ENCODE peak calls at places on chromosomes 3 and 15, in ten cellular contexts. One of them, this sample, is unnamed.

GRCh38 chr3:51712511-51712931 is 5.7 kb downstream of the GRM2 start:
- DNase-seq in hepatocyte: no peak
- DNase-seq in left cardiac atrium: no peak
- DNase-seq in NCI-H1417: no peak
- DNase-seq in cardiac muscle cell: no peak
- DNase-seq in left ventricle myocardium inferior: no peak
- DNase-seq in NCI-H526: no peak
- DNase-seq in activated naive CD4-positive, alpha-beta T cell: no peak
- DNase-seq in H7: no peak
- DNase-seq in epithelial cell of esophagus: no peak
- DNase-seq in this sample: peak; percentile 57

GRCh38 chr3:60536420-60536819 is 714.8 kb downstream of the FHIT start:
- DNase-seq in hepatocyte: no peak
- DNase-seq in left cardiac atrium: no peak
- DNase-seq in NCI-H1417: peak; percentile 49
- DNase-seq in cardiac muscle cell: no peak
- DNase-seq in left ventricle myocardium inferior: no peak
- DNase-seq in NCI-H526: peak; percentile 93
- DNase-seq in activated naive CD4-positive, alpha-beta T cell: no peak
- DNase-seq in H7: no peak
- DNase-seq in epithelial cell of esophagus: no peak
- DNase-seq in this sample: no peak

GRCh38 chr15:74314897-74315438 is 52.5 kb downstream of the CYP11A1 start:
- DNase-seq in hepatocyte: no peak
- DNase-seq in left cardiac atrium: no peak
- DNase-seq in NCI-H1417: no peak
- DNase-seq in cardiac muscle cell: no peak
- DNase-seq in left ventricle myocardium inferior: peak; percentile 29
- DNase-seq in NCI-H526: no peak
- DNase-seq in activated naive CD4-positive, alpha-beta T cell: no peak
- DNase-seq in H7: no peak
- DNase-seq in epithelial cell of esophagus: no peak
- DNase-seq in this sample: no peak

GRCh38 chr15:38252481-38253311 is at the start of gene SPRED1:
- DNase-seq in hepatocyte: peak; percentile 81
- DNase-seq in left cardiac atrium: peak; percentile 84
- DNase-seq in NCI-H1417: peak; percentile 82
- DNase-seq in cardiac muscle cell: peak; percentile 19
- DNase-seq in left ventricle myocardium inferior: peak; percentile 82
- DNase-seq in NCI-H526: no peak
- DNase-seq in activated naive CD4-positive, alpha-beta T cell: peak; percentile 15
- DNase-seq in H7: peak; percentile 50
- DNase-seq in epithelial cell of esophagus: peak; percentile 60
- DNase-seq in this sample: peak; percentile 88

GRCh38 chr15:101505610-101506337 is 16.3 kb upstream of the PCSK6 start:
- DNase-seq in hepatocyte: no peak
- DNase-seq in left cardiac atrium: no peak
- DNase-seq in NCI-H1417: no peak
- DNase-seq in cardiac muscle cell: no peak
- DNase-seq in left ventricle myocardium inferior: no peak
- DNase-seq in NCI-H526: no peak
- DNase-seq in activated naive CD4-positive, alpha-beta T cell: no peak
- DNase-seq in H7: peak; percentile 3
- DNase-seq in epithelial cell of esophagus: no peak
- DNase-seq in this sample: no peak

GRCh38 chr3:177050466-177051237 is 146.6 kb downstream of the TBL1XR1 start:
- DNase-seq in hepatocyte: peak; percentile 49
- DNase-seq in left cardiac atrium: no peak
- DNase-seq in NCI-H1417: peak; percentile 29
- DNase-seq in cardiac muscle cell: peak; percentile 37
- DNase-seq in left ventricle myocardium inferior: no peak
- DNase-seq in NCI-H526: peak; percentile 35
- DNase-seq in activated naive CD4-positive, alpha-beta T cell: no peak
- DNase-seq in H7: no peak
- DNase-seq in epithelial cell of esophagus: peak; percentile 56
- DNase-seq in this sample: no peak

GRCh38 chr3:32290619-32291018 is 52.1 kb downstream of the CMTM8 start:
- DNase-seq in hepatocyte: no peak
- DNase-seq in left cardiac atrium: no peak
- DNase-seq in NCI-H1417: no peak
- DNase-seq in cardiac muscle cell: no peak
- DNase-seq in left ventricle myocardium inferior: no peak
- DNase-seq in NCI-H526: no peak
- DNase-seq in activated naive CD4-positive, alpha-beta T cell: no peak
- DNase-seq in H7: no peak
- DNase-seq in epithelial cell of esophagus: no peak
- DNase-seq in this sample: no peak

GRCh38 chr3:113222412-113223086 is 11.2 kb downstream of the BOC start:
- DNase-seq in hepatocyte: no peak
- DNase-seq in left cardiac atrium: no peak
- DNase-seq in NCI-H1417: peak; percentile 7
- DNase-seq in cardiac muscle cell: no peak
- DNase-seq in left ventricle myocardium inferior: no peak
- DNase-seq in NCI-H526: no peak
- DNase-seq in activated naive CD4-positive, alpha-beta T cell: no peak
- DNase-seq in H7: no peak
- DNase-seq in epithelial cell of esophagus: no peak
- DNase-seq in this sample: no peak

GRCh38 chr3:43389388-43390254 is 103.3 kb downstream of the SNRK start:
- DNase-seq in hepatocyte: no peak
- DNase-seq in left cardiac atrium: peak; percentile 75
- DNase-seq in NCI-H1417: no peak
- DNase-seq in cardiac muscle cell: no peak
- DNase-seq in left ventricle myocardium inferior: no peak
- DNase-seq in NCI-H526: no peak
- DNase-seq in activated naive CD4-positive, alpha-beta T cell: peak; percentile 59
- DNase-seq in H7: no peak
- DNase-seq in epithelial cell of esophagus: peak; percentile 92
- DNase-seq in this sample: peak; percentile 64

GRCh38 chr15:100997442-100997841 is 78.3 kb downstream of the LRRK1 start:
- DNase-seq in hepatocyte: peak; percentile 20
- DNase-seq in left cardiac atrium: no peak
- DNase-seq in NCI-H1417: no peak
- DNase-seq in cardiac muscle cell: no peak
- DNase-seq in left ventricle myocardium inferior: no peak
- DNase-seq in NCI-H526: peak; percentile 19
- DNase-seq in activated naive CD4-positive, alpha-beta T cell: no peak
- DNase-seq in H7: no peak
- DNase-seq in epithelial cell of esophagus: no peak
- DNase-seq in this sample: no peak

GRCh38 chr15:27535445-27536129 is 563.5 kb downstream of the OCA2 start:
- DNase-seq in hepatocyte: no peak
- DNase-seq in left cardiac atrium: no peak
- DNase-seq in NCI-H1417: no peak
- DNase-seq in cardiac muscle cell: no peak
- DNase-seq in left ventricle myocardium inferior: no peak
- DNase-seq in NCI-H526: no peak
- DNase-seq in activated naive CD4-positive, alpha-beta T cell: no peak
- DNase-seq in H7: no peak
- DNase-seq in epithelial cell of esophagus: peak; percentile 73
- DNase-seq in this sample: no peak

GRCh38 chr15:58293622-58294550 is 137.9 kb upstream of the LIPC start:
- DNase-seq in hepatocyte: peak; percentile 41
- DNase-seq in left cardiac atrium: no peak
- DNase-seq in NCI-H1417: no peak
- DNase-seq in cardiac muscle cell: no peak
- DNase-seq in left ventricle myocardium inferior: no peak
- DNase-seq in NCI-H526: no peak
- DNase-seq in activated naive CD4-positive, alpha-beta T cell: no peak
- DNase-seq in H7: no peak
- DNase-seq in epithelial cell of esophagus: no peak
- DNase-seq in this sample: no peak

GRCh38 chr3:14771593-14772497 is 46.9 kb upstream of the FGD5 start:
- DNase-seq in hepatocyte: no peak
- DNase-seq in left cardiac atrium: no peak
- DNase-seq in NCI-H1417: no peak
- DNase-seq in cardiac muscle cell: no peak
- DNase-seq in left ventricle myocardium inferior: no peak
- DNase-seq in NCI-H526: no peak
- DNase-seq in activated naive CD4-positive, alpha-beta T cell: no peak
- DNase-seq in H7: peak; percentile 30
- DNase-seq in epithelial cell of esophagus: no peak
- DNase-seq in this sample: no peak

GRCh38 chr3:14000556-14000955 is 120.7 kb upstream of the WNT7A start:
- DNase-seq in hepatocyte: no peak
- DNase-seq in left cardiac atrium: no peak
- DNase-seq in NCI-H1417: no peak
- DNase-seq in cardiac muscle cell: no peak
- DNase-seq in left ventricle myocardium inferior: no peak
- DNase-seq in NCI-H526: no peak
- DNase-seq in activated naive CD4-positive, alpha-beta T cell: no peak
- DNase-seq in H7: no peak
- DNase-seq in epithelial cell of esophagus: peak; percentile 50
- DNase-seq in this sample: no peak

GRCh38 chr15:41011055-41011815 is 58.0 kb downstream of the CHAC1 start:
- DNase-seq in hepatocyte: no peak
- DNase-seq in left cardiac atrium: no peak
- DNase-seq in NCI-H1417: no peak
- DNase-seq in cardiac muscle cell: peak; percentile 12
- DNase-seq in left ventricle myocardium inferior: no peak
- DNase-seq in NCI-H526: no peak
- DNase-seq in activated naive CD4-positive, alpha-beta T cell: no peak
- DNase-seq in H7: no peak
- DNase-seq in epithelial cell of esophagus: no peak
- DNase-seq in this sample: no peak

GRCh38 chr3:150430272-150430671 is 22.2 kb downstream of the TSC22D2 start:
- DNase-seq in hepatocyte: no peak
- DNase-seq in left cardiac atrium: no peak
- DNase-seq in NCI-H1417: no peak
- DNase-seq in cardiac muscle cell: no peak
- DNase-seq in left ventricle myocardium inferior: no peak
- DNase-seq in NCI-H526: no peak
- DNase-seq in activated naive CD4-positive, alpha-beta T cell: no peak
- DNase-seq in H7: no peak
- DNase-seq in epithelial cell of esophagus: no peak
- DNase-seq in this sample: no peak

GRCh38 chr3:120227710-120228347 is 57.2 kb downstream of the GPR156 start:
- DNase-seq in hepatocyte: no peak
- DNase-seq in left cardiac atrium: no peak
- DNase-seq in NCI-H1417: no peak
- DNase-seq in cardiac muscle cell: no peak
- DNase-seq in left ventricle myocardium inferior: no peak
- DNase-seq in NCI-H526: no peak
- DNase-seq in activated naive CD4-positive, alpha-beta T cell: no peak
- DNase-seq in H7: no peak
- DNase-seq in epithelial cell of esophagus: no peak
- DNase-seq in this sample: no peak

GRCh38 chr3:51947215-51947900 is 5.2 kb downstream of the PARP3 start:
- DNase-seq in hepatocyte: no peak
- DNase-seq in left cardiac atrium: no peak
- DNase-seq in NCI-H1417: no peak
- DNase-seq in cardiac muscle cell: no peak
- DNase-seq in left ventricle myocardium inferior: no peak
- DNase-seq in NCI-H526: no peak
- DNase-seq in activated naive CD4-positive, alpha-beta T cell: no peak
- DNase-seq in H7: no peak
- DNase-seq in epithelial cell of esophagus: no peak
- DNase-seq in this sample: peak; percentile 55

GRCh38 chr15:47477253-47477652 is 240.1 kb upstream of the SEMA6D start:
- DNase-seq in hepatocyte: no peak
- DNase-seq in left cardiac atrium: no peak
- DNase-seq in NCI-H1417: peak; percentile 3
- DNase-seq in cardiac muscle cell: no peak
- DNase-seq in left ventricle myocardium inferior: no peak
- DNase-seq in NCI-H526: no peak
- DNase-seq in activated naive CD4-positive, alpha-beta T cell: no peak
- DNase-seq in H7: no peak
- DNase-seq in epithelial cell of esophagus: no peak
- DNase-seq in this sample: no peak

GRCh38 chr3:196288141-196288460 is 575 bp upstream of the PCYT1A start:
- DNase-seq in hepatocyte: no peak
- DNase-seq in left cardiac atrium: no peak
- DNase-seq in NCI-H1417: no peak
- DNase-seq in cardiac muscle cell: no peak
- DNase-seq in left ventricle myocardium inferior: no peak
- DNase-seq in NCI-H526: peak; percentile 58
- DNase-seq in activated naive CD4-positive, alpha-beta T cell: no peak
- DNase-seq in H7: no peak
- DNase-seq in epithelial cell of esophagus: no peak
- DNase-seq in this sample: no peak

GRCh38 chr3:73563896-73564582 is 60.7 kb downstream of the PDZRN3 start:
- DNase-seq in hepatocyte: no peak
- DNase-seq in left cardiac atrium: no peak
- DNase-seq in NCI-H1417: no peak
- DNase-seq in cardiac muscle cell: no peak
- DNase-seq in left ventricle myocardium inferior: no peak
- DNase-seq in NCI-H526: no peak
- DNase-seq in activated naive CD4-positive, alpha-beta T cell: no peak
- DNase-seq in H7: no peak
- DNase-seq in epithelial cell of esophagus: peak; percentile 65
- DNase-seq in this sample: no peak

GRCh38 chr3:187744169-187745151 is 808 bp downstream of the BCL6 start:
- DNase-seq in hepatocyte: peak; percentile 69
- DNase-seq in left cardiac atrium: peak; percentile 52
- DNase-seq in NCI-H1417: peak; percentile 68
- DNase-seq in cardiac muscle cell: peak; percentile 60
- DNase-seq in left ventricle myocardium inferior: peak; percentile 48
- DNase-seq in NCI-H526: peak; percentile 29
- DNase-seq in activated naive CD4-positive, alpha-beta T cell: peak; percentile 47
- DNase-seq in H7: peak; percentile 74
- DNase-seq in epithelial cell of esophagus: peak; percentile 41
- DNase-seq in this sample: no peak